ENCODE peak calls at places on chromosomes 7 and 10, in four cellular contexts. O is PC-3, H is HCT116, P is fibroblast of lung. R is an unnamed sample.

GRCh38 chr10:49257159-49257558 is 41.8 kb upstream of the C10orf71 start:
- DNase-seq in O (no peak), H (no peak), P (no peak), R (peak)

GRCh38 chr7:147519062-147519461 is 1071.5 kb upstream of the C7orf33 start:
- DNase-seq in O (no peak), H (no peak), P (peak), R (no peak)

GRCh38 chr7:37031571-37032257 is 307.4 kb upstream of the AOAH start:
- DNase-seq in O (peak), H (peak), P (peak), R (no peak)

GRCh38 chr7:92360387-92360786 is 86.9 kb upstream of the GATAD1 start:
- DNase-seq in O (no peak), H (no peak), P (no peak), R (no peak)

GRCh38 chr7:45457591-45457990 is 116.6 kb upstream of the ADCY1 start:
- DNase-seq in O (no peak), H (no peak), P (no peak), R (no peak)

GRCh38 chr7:79789584-79790345 is 336.3 kb upstream of the MAGI2 start:
- DNase-seq in O (no peak), H (no peak), P (peak), R (no peak)

GRCh38 chr7:6578114-6579084 is 1.1 kb downstream of the ZDHHC4 start:
- DNase-seq in O (peak), H (no peak), P (no peak), R (no peak)

GRCh38 chr10:94315975-94316464 is 46.7 kb downstream of the NOC3L start:
- DNase-seq in O (no peak), H (no peak), P (peak), R (no peak)

GRCh38 chr7:152968003-152968402 is 208.5 kb downstream of the ACTR3B start:
- DNase-seq in O (no peak), H (no peak), P (peak), R (no peak)

GRCh38 chr7:22430457-22430856 is 69.5 kb downstream of the STEAP1B start:
- DNase-seq in O (peak), H (no peak), P (peak), R (no peak)

GRCh38 chr7:11881680-11882079 is 49.7 kb upstream of the THSD7A start:
- DNase-seq in O (no peak), H (no peak), P (no peak), R (no peak)

GRCh38 chr7:151225948-151226510 is 976 bp downstream of the ABCF2 start:
- DNase-seq in O (peak), H (no peak), P (peak), R (no peak)

GRCh38 chr7:80481196-80481884 is 30.5 kb downstream of the GNAT3 start:
- DNase-seq in O (peak), H (no peak), P (no peak), R (no peak)

GRCh38 chr7:151427705-151428392 is 12.1 kb downstream of the CRYGN start:
- DNase-seq in O (no peak), H (no peak), P (no peak), R (no peak)

GRCh38 chr10:33335800-33336605 is 1.5 kb upstream of the NRP1 start:
- DNase-seq in O (peak), H (no peak), P (peak), R (no peak)

GRCh38 chr10:113273877-113274829 is 278.7 kb upstream of the HABP2 start:
- DNase-seq in O (no peak), H (no peak), P (no peak), R (no peak)

GRCh38 chr7:134691820-134692705 is 45.4 kb downstream of the BPGM start:
- DNase-seq in O (peak), H (no peak), P (no peak), R (no peak)

GRCh38 chr10:122341141-122341810 is 33.2 kb upstream of the PLEKHA1 start:
- DNase-seq in O (no peak), H (no peak), P (no peak), R (no peak)

GRCh38 chr10:76035728-76036409 is 604.4 kb downstream of the LRMDA start:
- DNase-seq in O (no peak), H (no peak), P (no peak), R (no peak)

GRCh38 chr7:134755422-134756022 is 23.9 kb upstream of the CALD1 start:
- DNase-seq in O (peak), H (no peak), P (peak), R (no peak)

GRCh38 chr10:44963772-44964633 is 4.4 kb downstream of the RASSF4 start:
- DNase-seq in O (no peak), H (no peak), P (peak), R (peak)

GRCh38 chr10:44962870-44963738 is 3.5 kb downstream of the RASSF4 start:
- DNase-seq in O (no peak), H (no peak), P (no peak), R (peak)

GRCh38 chr10:44961231-44961571 is 1.6 kb downstream of the RASSF4 start:
- DNase-seq in O (no peak), H (no peak), P (no peak), R (no peak)

GRCh38 chr10:44960482-44961230 is 1.1 kb downstream of the RASSF4 start:
- DNase-seq in O (no peak), H (no peak), P (no peak), R (no peak)

DNA sequence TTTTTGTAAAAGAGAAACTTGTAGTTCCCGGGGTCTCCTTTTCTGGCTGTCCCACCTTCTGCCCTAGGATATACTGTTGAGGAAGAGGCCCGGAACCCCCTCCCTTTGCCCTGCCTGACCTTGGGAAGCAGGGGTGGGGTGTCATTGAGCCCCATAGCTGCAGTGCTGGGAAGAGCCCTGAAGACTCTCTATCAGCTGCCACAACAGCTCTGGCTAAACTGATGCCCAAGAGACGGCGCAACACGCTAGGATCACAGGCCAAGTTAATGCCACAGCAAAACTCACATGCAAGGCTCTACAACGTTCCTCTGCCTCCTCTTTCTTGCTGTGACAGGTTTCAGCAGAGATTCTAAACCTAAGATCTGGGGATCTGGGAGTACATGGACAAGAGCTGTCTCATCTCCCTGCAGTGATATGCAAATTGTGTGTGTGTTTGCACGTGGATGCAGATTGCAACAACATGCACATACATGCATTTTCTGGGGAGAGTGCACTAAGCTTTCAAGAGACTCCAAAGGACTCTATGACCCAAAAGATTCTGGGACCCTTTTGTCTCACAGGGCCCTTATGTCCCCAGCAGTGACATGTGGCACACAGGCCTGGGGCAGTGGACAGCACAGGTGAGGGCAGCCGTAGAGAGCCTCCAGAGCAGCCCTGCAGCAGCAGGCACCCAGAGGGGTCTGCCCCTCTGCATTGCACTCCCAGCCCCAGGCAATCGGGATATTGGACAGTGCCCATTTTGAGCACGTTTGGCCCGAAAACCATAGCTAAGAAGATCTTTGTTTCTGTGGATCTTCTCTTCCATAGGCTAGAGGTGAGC is 2.5 kb downstream of the RASSF4 start:
- DNase-seq in O (no peak), H (no peak), P (no peak), R (no peak)
- H3K27ac ChIP-seq in O (no peak), H (no peak), P (no peak), R (no peak)

GRCh38 chr7:155738652-155739537 is 73.4 kb downstream of the SHH start:
- DNase-seq in O (peak), H (peak), P (peak), R (peak)

GRCh38 chr7:155741061-155741460 is 71.2 kb downstream of the SHH start:
- DNase-seq in O (no peak), H (no peak), P (no peak), R (no peak)

GRCh38 chr7:155738104-155738503 is 74.2 kb downstream of the SHH start:
- DNase-seq in O (no peak), H (no peak), P (no peak), R (no peak)

GRCh38 chr7:155737590-155737989 is 74.7 kb downstream of the SHH start:
- DNase-seq in O (no peak), H (no peak), P (no peak), R (no peak)

DNA sequence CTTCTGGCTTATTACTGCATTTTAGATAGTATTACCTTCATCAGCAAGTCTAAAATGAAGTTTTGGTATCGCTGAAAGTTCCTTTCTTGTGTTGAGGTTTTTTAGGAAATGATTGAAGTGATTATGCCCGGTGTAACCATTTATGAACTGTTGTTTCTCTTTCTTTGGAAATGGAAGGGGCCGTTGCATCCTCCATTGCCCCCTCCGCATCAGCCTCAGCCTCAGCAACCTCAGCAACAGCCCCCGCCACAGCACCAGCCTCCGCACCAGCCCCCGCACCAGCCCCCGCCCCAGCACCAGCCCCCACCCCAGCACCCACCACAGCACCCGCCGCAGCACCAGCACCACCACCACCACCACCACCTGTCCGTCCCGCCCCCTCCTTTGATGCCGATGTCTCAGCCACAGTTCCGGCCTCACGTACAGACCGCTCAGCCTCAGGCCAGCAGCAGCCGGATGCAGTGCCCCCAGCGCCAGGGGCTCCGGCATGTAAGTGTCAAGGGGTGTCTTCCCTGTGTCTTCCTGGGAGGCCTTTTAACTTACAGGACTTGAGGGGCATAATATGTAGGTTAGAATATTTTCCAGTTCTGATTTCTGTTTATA is 72.6 kb downstream of the SHH start:
- DNase-seq in O (no peak), H (no peak), P (no peak), R (no peak)
- H3K4me3 ChIP-seq in O (no peak), H (no peak), P (no peak), R (no peak)

DNA sequence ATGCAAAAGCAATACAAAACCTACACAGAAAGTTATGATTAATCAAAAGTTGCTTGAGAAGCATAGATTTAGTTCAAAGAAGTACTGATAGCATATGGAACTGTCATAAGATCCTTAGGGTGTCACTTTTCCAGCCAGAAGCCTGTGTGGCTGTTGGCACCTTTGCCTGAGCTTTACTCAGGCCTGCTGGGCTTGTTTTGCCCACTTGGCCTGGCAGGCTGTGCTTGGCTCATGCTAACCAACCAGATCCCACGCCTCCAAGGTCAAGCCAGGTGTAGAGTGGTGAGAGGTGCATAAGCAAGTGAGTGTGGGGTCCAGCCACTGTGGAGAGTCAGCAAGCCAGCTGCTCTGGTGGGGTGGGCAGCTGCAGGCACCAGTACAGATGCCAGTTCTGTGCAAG is 12.0 kb upstream of the LIPA start:
- DNase-seq in O (no peak), H (no peak), P (no peak), R (no peak)
- H3K9ac ChIP-seq in O (peak), H (no peak), P (no peak), R (no peak)

GRCh38 chr10:31963598-31963980 is 35.0 kb upstream of the ARHGAP12 start:
- DNase-seq in O (no peak), H (no peak), P (no peak), R (no peak)

GRCh38 chr10:31962826-31963597 is 34.4 kb upstream of the ARHGAP12 start:
- DNase-seq in O (no peak), H (no peak), P (no peak), R (no peak)

GRCh38 chr10:31961264-31961663 is 32.6 kb upstream of the ARHGAP12 start:
- DNase-seq in O (peak), H (no peak), P (no peak), R (no peak)

GRCh38 chr10:31959461-31960173 is 31.0 kb upstream of the ARHGAP12 start:
- DNase-seq in O (no peak), H (no peak), P (no peak), R (no peak)

DNA sequence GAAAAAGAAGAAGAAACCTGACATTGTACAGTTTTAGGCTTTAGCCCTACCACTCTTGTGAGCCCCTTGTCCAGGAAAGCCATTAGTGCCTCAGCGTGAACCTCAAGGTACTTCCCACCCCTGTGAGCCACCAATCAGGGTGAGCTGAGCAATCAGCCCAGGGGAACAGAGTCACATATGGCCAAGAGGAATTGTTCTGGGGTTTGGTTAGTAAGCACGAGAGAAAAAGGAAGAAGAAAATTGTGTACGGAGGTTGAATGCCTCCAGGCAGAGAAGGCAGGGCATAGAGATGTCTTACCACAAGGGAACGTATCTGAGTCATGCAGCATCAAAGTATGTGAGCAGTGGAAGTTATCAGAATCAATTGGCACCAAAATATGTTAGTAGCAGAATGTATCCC is 33.0 kb upstream of the ARHGAP12 start:
- DNase-seq in O (peak), H (no peak), P (peak), R (no peak)
- H3K27ac ChIP-seq in O (peak), H (peak), P (no peak), R (no peak)

GRCh38 chr10:86729677-86730076 is 26.7 kb upstream of the BMPR1A start:
- DNase-seq in O (no peak), H (no peak), P (no peak), R (no peak)
- H3K4me3 ChIP-seq in O (no peak), H (no peak), P (no peak), R (no peak)

GRCh38 chr7:140542226-140542625 is 62.9 kb upstream of the MKRN1 start:
- DNase-seq in O (peak), H (no peak), P (peak), R (no peak)
- H3K9ac ChIP-seq in O (peak), H (peak), P (peak), R (no peak)

R was measured in Karpas-422.